ENCODE peak calls at places on chromosomes 6 and 20, in six cellular contexts. N is tibial nerve, H is ovary, M is HepG2, E is heart left ventricle, L is stomach. X is an unnamed sample.

GRCh38 chr20:50541606-50542041 is 31.4 kb downstream of the PTPN1 start:
- DNase-seq in M (no peak), H (no peak), N (no peak), L (no peak), E (no peak), X (peak; percentile 70)

GRCh38 chr6:169851641-169852503 is 100.5 kb downstream of the ERMARD start:
- DNase-seq in H (peak; percentile 5), E (peak; percentile 67), L (peak; percentile 24), N (no peak), M (no peak), X (no peak)

GRCh38 chr6:124190256-124190655 is 386.6 kb downstream of the NKAIN2 start:
- DNase-seq in N (no peak), H (no peak), E (no peak), L (no peak), M (no peak), X (no peak)

GRCh38 chr6:150229775-150230561 is 87.1 kb downstream of the PPP1R14C start:
- DNase-seq in N (no peak), M (no peak), E (no peak), H (no peak), L (no peak), X (no peak)

GRCh38 chr20:63735859-63736718 is at the start of gene LIME1:
- DNase-seq in N (no peak), H (peak; percentile 41), M (no peak), L (peak; percentile 71), E (peak; percentile 75), X (peak; percentile 77)

GRCh38 chr6:122389704-122390103 is 9.7 kb upstream of the HSF2 start:
- DNase-seq in L (no peak), M (peak; percentile 23), N (no peak), H (no peak), E (no peak), X (no peak)

GRCh38 chr20:2023151-2023550 is 29.3 kb upstream of the PDYN start:
- DNase-seq in E (no peak), H (no peak), L (no peak), N (no peak), M (no peak), X (no peak)

GRCh38 chr6:109465772-109466171 is 10.2 kb upstream of the MICAL1 start:
- DNase-seq in N (no peak), H (no peak), L (peak; percentile 79), E (no peak), M (no peak), X (no peak)

GRCh38 chr6:99330159-99330558 is 19.3 kb downstream of the FAXC start:
- DNase-seq in E (no peak), L (peak; percentile 43), M (peak; percentile 52), N (no peak), H (no peak), X (peak; percentile 42)

GRCh38 chr6:14804444-14805210 is 441.2 kb upstream of the JARID2 start:
- DNase-seq in M (peak; percentile 54), L (peak; percentile 77), E (peak; percentile 91), N (peak; percentile 75), H (peak; percentile 88), X (peak; percentile 95)

GRCh38 chr20:51750037-51750769 is 18.0 kb downstream of the ATP9A start:
- DNase-seq in L (peak; percentile 87), M (peak; percentile 96), N (no peak), H (peak; percentile 40), E (peak; percentile 67), X (peak; percentile 90)

GRCh38 chr20:31594558-31595379 is 10.3 kb upstream of the ID1 start:
- DNase-seq in M (peak; percentile 97), E (peak; percentile 72), L (peak; percentile 31), N (no peak), H (no peak), X (no peak)

GRCh38 chr6:129133770-129134192 is 250.8 kb downstream of the LAMA2 start:
- DNase-seq in M (no peak), N (no peak), E (no peak), H (no peak), L (no peak), X (no peak)

GRCh38 chr6:90274481-90275030 is 22.1 kb downstream of the BACH2 start:
- DNase-seq in N (no peak), H (no peak), L (peak; percentile 43), E (no peak), M (no peak), X (peak; percentile 96)

GRCh38 chr6:41596096-41596685 is 42.1 kb upstream of the MDFI start:
- DNase-seq in H (no peak), M (no peak), E (peak; percentile 20), N (no peak), L (no peak), X (no peak)

GRCh38 chr6:8182209-8182845 is 80.0 kb upstream of the EEF1E1 start:
- DNase-seq in E (no peak), H (peak; percentile 21), N (no peak), L (no peak), M (no peak), X (no peak)

GRCh38 chr6:2021713-2022125 is 223.7 kb downstream of the GMDS start:
- DNase-seq in L (peak; percentile 80), H (peak; percentile 55), M (no peak), E (peak; percentile 83), N (peak; percentile 66), X (peak; percentile 75)

GRCh38 chr6:130482645-130483390 is 117.0 kb downstream of the TMEM200A start:
- DNase-seq in E (no peak), M (no peak), L (no peak), N (no peak), H (no peak), X (no peak)

GRCh38 chr6:35737413-35738211 is 780 bp downstream of the ARMC12 start:
- DNase-seq in M (peak; percentile 87), N (no peak), H (no peak), E (no peak), L (no peak), X (no peak)

GRCh38 chr6:16762547-16763477 is 1.6 kb upstream of the ATXN1 start:
- DNase-seq in L (peak; percentile 58), N (no peak), M (peak; percentile 82), E (peak; percentile 62), H (peak; percentile 60), X (peak; percentile 74)

GRCh38 chr20:12386821-12387220 is 469.1 kb downstream of the BTBD3 start:
- DNase-seq in E (no peak), M (no peak), N (no peak), L (no peak), H (no peak), X (no peak)

GRCh38 chr6:54134934-54135333 is 23.7 kb downstream of the MLIP start:
- DNase-seq in E (no peak), H (no peak), N (no peak), M (no peak), L (no peak), X (no peak)

GRCh38 chr6:3376064-3376463 is 80.8 kb downstream of the SLC22A23 start:
- DNase-seq in M (no peak), N (no peak), L (no peak), E (no peak), H (no peak), X (no peak)

GRCh38 chr6:56957856-56958255 is 2.9 kb downstream of the BEND6 start:
- DNase-seq in N (no peak), M (no peak), L (no peak), H (no peak), E (no peak), X (no peak)

GRCh38 chr6:56956481-56956880 is 1.6 kb downstream of the BEND6 start:
- DNase-seq in M (no peak), E (no peak), H (no peak), L (no peak), N (no peak), X (no peak)

GRCh38 chr6:56953597-56954388 is 1.1 kb upstream of the BEND6 start:
- DNase-seq in L (no peak), E (no peak), N (no peak), M (no peak), H (no peak), X (no peak)

GRCh38 chr6:56955171-56956155 is 556 bp downstream of the BEND6 start:
- DNase-seq in H (peak; percentile 88), L (peak; percentile 71), E (peak; percentile 87), N (peak; percentile 38), M (peak; percentile 83), X (peak; percentile 75)

GRCh38 chr6:56954389-56955170 is at the start of gene BEND6:
- DNase-seq in E (peak; percentile 77), H (peak; percentile 74), L (peak; percentile 27), M (peak; percentile 28), N (no peak), X (no peak)
- TF ChIP-seq POLR2A in E (no peak), H (no peak), L (no peak), M (no peak), N (peak; percentile 13), X (no peak)

DNA sequence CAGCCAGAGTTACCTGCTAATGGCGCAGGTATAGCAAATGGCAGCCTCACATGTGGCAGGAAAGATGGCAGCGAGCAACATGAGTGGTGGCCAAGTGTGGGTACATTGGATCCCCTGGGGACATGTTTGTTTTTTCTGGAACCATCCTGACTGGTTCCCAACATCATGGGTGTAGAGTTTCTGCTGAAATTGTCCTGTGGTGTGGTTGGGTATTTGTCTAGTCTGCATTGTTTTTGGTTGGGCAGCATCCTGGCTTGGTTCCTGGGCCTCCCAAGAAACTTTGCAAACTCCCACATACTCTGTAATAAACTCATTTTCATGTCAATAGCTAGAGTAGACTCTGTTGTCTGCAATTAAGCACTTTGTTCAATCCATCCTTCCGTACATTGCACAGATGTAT is 282.6 kb downstream of the CDC5L start:
- DNase-seq in H (no peak), M (no peak), L (no peak), N (no peak), E (no peak), X (no peak)
- H3K4me1 ChIP-seq in H (peaks cover 5% of the 10 kb centered on the region), M (peaks cover 6% of the 10 kb centered on the region), L (no peaks in the 10 kb centered on the region), N (no peaks in the 10 kb centered on the region), E (no peaks in the 10 kb centered on the region), X (no peaks in the 10 kb centered on the region)

DNA sequence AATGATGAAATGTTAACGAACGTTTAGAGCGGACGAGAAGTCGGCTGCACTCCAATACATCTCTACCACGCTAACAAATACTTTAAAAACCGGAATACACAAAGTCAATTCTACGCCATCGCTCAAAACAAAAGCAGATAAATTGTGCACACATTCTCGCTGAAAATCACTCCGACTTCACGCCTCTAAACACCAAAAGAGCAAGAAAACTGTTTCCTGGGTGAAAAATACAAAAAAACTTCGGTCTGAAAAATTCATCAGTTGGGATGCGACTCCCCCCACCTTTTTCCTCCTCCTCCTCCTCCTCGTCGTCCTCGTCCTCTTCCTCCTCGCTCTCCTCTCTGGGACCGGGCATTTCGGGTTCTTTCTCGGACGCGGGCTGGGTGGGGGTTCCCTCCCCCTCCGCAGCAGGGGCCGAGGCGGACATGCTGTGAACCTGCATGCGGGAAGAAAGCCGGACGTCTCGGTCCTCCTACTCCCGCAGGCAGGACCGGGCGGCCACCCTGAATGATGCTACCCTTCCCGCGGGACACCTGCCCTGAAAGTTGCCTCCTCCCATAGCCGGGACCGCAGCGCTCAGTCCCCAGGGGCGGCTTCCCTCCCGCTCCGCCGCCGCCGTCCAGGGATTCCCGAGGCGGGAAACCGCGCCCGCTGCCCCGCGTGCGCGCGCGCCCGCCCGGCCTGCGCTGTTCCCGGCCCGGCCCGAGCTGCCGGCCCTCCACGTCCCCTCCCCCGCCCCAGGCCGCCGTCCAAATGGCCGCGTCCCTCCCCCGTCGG is 581 bp downstream of the DEK start:
- DNase-seq in H (peak; percentile 83), N (peak; percentile 35), E (peak; percentile 81), L (peak; percentile 74), M (no peak), X (peak; percentile 72)
- TF ChIP-seq POLR2A in H (no peak), N (no peak), E (no peak), L (no peak), M (no peak), X (no peak)

DNA sequence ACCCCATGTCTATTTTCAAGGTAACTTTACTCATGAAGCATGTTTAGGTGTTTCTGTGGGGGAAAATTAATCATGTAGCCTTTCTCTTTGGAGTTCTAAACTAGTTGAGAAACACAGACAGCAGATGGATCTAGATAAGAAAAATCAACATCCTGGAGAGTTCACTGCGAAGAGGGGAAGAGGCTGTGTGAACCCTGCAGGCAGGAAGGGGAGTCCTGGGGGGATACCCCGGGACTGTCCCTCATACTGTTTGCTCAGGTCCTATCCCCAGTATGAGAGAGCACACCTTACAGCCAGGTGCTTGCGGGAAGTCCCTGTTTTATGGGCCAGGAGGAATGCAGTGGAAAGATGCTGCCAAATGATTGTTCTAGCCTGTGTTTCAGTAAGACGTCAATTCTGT is 32.7 kb downstream of the CHMP4B start:
- DNase-seq in N (no peak), L (no peak), H (no peak), E (no peak), M (no peak), X (no peak)
- H3K4me1 ChIP-seq in N (no peaks in the 10 kb centered on the region), L (peaks cover 90% of the 10 kb centered on the region), H (peaks cover 23% of the 10 kb centered on the region), E (peaks cover 73% of the 10 kb centered on the region), M (peaks cover 67% of the 10 kb centered on the region), X (no peaks in the 10 kb centered on the region)